ENCODE peak calls at places on chromosomes 12 and 14, in ten cellular contexts. R is HS-27A; M is AG08395; P is COR-L47; Z is activated CD4-positive, CD25-positive, alpha-beta regulatory T cell treated with anti-CD3 and anti-CD28 coated beads, Interleukin-2, amount 50 U/mL, for 16 hours; L is A549; U is choroid plexus epithelial cell; K is NCI-H2081; Y is thoracic aorta; S is A172. T is an unnamed sample.

GRCh38 chr14:49364752-49365117 is 221.4 kb downstream of the RPS29 start:
- DNase-seq in L (no peak), Y (no peak), U (no peak), R (no peak), P (no peak), M (no peak), K (no peak), S (no peak), Z (no peak), T (no peak)

GRCh38 chr14:51337520-51337919 is 97.5 kb downstream of the TMX1 start:
- DNase-seq in U (no peak), L (no peak), S (no peak), M (no peak), Y (no peak), R (no peak), Z (no peak), P (no peak), K (no peak), T (no peak)

GRCh38 chr12:93050026-93050747 is 121.1 kb upstream of the EEA1 start:
- DNase-seq in U (peak; percentile 97), S (peak; percentile 29), R (peak; percentile 29), L (no peak), Z (no peak), K (no peak), P (no peak), M (peak; percentile 31), Y (no peak), T (no peak)

GRCh38 chr12:77214136-77214535 is 148.8 kb upstream of the E2F7 start:
- DNase-seq in Z (no peak), P (no peak), R (no peak), Y (no peak), U (no peak), M (peak; percentile 43), S (peak; percentile 6), K (no peak), L (no peak), T (no peak)

GRCh38 chr12:104305349-104305748 is 1.8 kb downstream of the EID3 start:
- DNase-seq in Z (no peak), Y (no peak), L (no peak), K (no peak), P (no peak), M (no peak), R (no peak), S (no peak), U (no peak), T (no peak)

GRCh38 chr12:25553083-25553482 is at the start of gene LMNTD1:
- DNase-seq in R (no peak), K (no peak), U (peak; percentile 84), P (no peak), M (peak; percentile 40), L (no peak), Z (no peak), Y (no peak), S (no peak), T (no peak)

GRCh38 chr12:31687101-31687527 is 27.6 kb downstream of the ETFBKMT start:
- DNase-seq in R (no peak), S (no peak), U (no peak), M (no peak), L (no peak), K (no peak), Y (no peak), P (no peak), Z (no peak), T (no peak)

GRCh38 chr14:99075061-99075460 is 196.9 kb downstream of the BCL11B start:
- DNase-seq in U (no peak), S (no peak), L (no peak), P (no peak), R (no peak), K (no peak), Z (no peak), M (no peak), Y (no peak), T (no peak)

GRCh38 chr12:2958432-2959193 is 584 bp upstream of the TEAD4 start:
- DNase-seq in Y (no peak), P (peak; percentile 20), S (peak; percentile 47), K (peak; percentile 68), L (peak; percentile 92), R (peak; percentile 65), U (peak; percentile 33), M (peak; percentile 92), Z (no peak), T (no peak)

GRCh38 chr12:11968041-11968383 is 102.7 kb upstream of the BCL2L14 start:
- DNase-seq in U (no peak), Z (no peak), S (no peak), Y (no peak), K (no peak), L (no peak), R (no peak), M (no peak), P (no peak), T (no peak)

T was measured in stimulated activated CD8-positive, alpha-beta memory T cell treated with anti-CD3 and anti-CD28 coated beads, Interleukin-15, amount 100 ng/mL, for 1 hour.